ENCODE peak calls at places on chromosomes 16 and 17, in eight cellular contexts. H is HCT116; O is left lung; D is stomach; F is colonic mucosa; E is ovary; V is CD4-positive, alpha-beta T cell; S is fibroblast of lung. Z is an unnamed sample. For H3K9me3, the result is how much of the 10 kb centered on the place peaks cover.

GRCh38 chr16:47143329-47143676 is 442 bp downstream of the NETO2 start:
- DNase-seq in D (peak), H (peak), F (peak), E (peak), S (peak), V (peak), O (peak), Z (peak)

GRCh38 chr17:40344321-40345160 is 20.0 kb downstream of the GJD3 start:
- DNase-seq in F (no peak), E (peak), H (no peak), O (no peak), D (no peak), V (no peak), S (no peak), Z (no peak)

GRCh38 chr16:29844575-29845331 is 18.3 kb downstream of the CDIPT start:
- DNase-seq in H (no peak), S (no peak), E (peak), F (no peak), V (no peak), D (no peak), O (peak), Z (no peak)

GRCh38 chr17:47726796-47727703 is 6.0 kb upstream of the TBX21 start:
- DNase-seq in E (peak), F (no peak), H (no peak), V (no peak), S (no peak), O (no peak), D (no peak), Z (peak)

GRCh38 chr16:50245417-50246298 is 20.7 kb upstream of the ADCY7 start:
- DNase-seq in F (peak), H (peak), O (peak), E (peak), S (peak), D (peak), V (peak), Z (peak)

GRCh38 chr16:83609178-83609577 is 198.6 kb upstream of the HSBP1 start:
- DNase-seq in E (no peak), O (no peak), F (no peak), V (no peak), H (no peak), D (no peak), S (no peak), Z (no peak)

GRCh38 chr17:82819015-82819414 is 20.8 kb downstream of the ZNF750 start:
- DNase-seq in O (no peak), H (no peak), S (no peak), F (no peak), D (no peak), V (no peak), E (no peak), Z (no peak)

GRCh38 chr17:80397686-80398085 is 17.3 kb upstream of the ENDOV start:
- DNase-seq in D (no peak), E (no peak), F (no peak), S (no peak), V (no peak), H (no peak), O (no peak), Z (no peak)

GRCh38 chr16:89367538-89368059 is 122.8 kb downstream of the ANKRD11 start:
- DNase-seq in D (no peak), E (no peak), V (no peak), F (no peak), S (no peak), H (no peak), O (no peak), Z (no peak)

GRCh38 chr17:427891-428290 is 75.3 kb upstream of the RPH3AL start:
- DNase-seq in S (no peak), V (no peak), F (no peak), H (no peak), D (no peak), E (no peak), O (no peak), Z (no peak)

GRCh38 chr17:45914036-45914717 is 19.8 kb downstream of the MAPT start:
- DNase-seq in S (no peak), V (no peak), H (no peak), O (no peak), D (no peak), E (no peak), F (no peak), Z (no peak)

GRCh38 chr16:73912311-73912710 is 384.3 kb upstream of the PSMD7 start:
- DNase-seq in H (no peak), S (no peak), O (no peak), F (no peak), E (no peak), D (no peak), V (no peak), Z (no peak)

GRCh38 chr16:31505483-31505882 is 2.7 kb downstream of the RUSF1 start:
- DNase-seq in S (no peak), H (no peak), D (no peak), V (no peak), O (no peak), F (no peak), E (no peak), Z (no peak)

GRCh38 chr17:7308625-7309433 is 1.4 kb downstream of the EIF5A start:
- DNase-seq in D (peak), H (peak), O (no peak), E (peak), S (peak), V (peak), F (peak), Z (peak)

GRCh38 chr16:65415460-65415859 is 293.6 kb upstream of the CDH11 start:
- DNase-seq in D (no peak), O (no peak), V (no peak), F (no peak), H (no peak), S (peak), E (no peak), Z (no peak)

GRCh38 chr17:66633322-66633965 is 201.5 kb upstream of the CACNG5 start:
- DNase-seq in H (no peak), D (no peak), O (no peak), V (no peak), F (no peak), E (no peak), S (peak), Z (no peak)

GRCh38 chr16:1193143-1193824 is 31.8 kb downstream of the TPSG1 start:
- DNase-seq in F (no peak), O (no peak), S (peak), D (no peak), V (no peak), E (no peak), H (peak), Z (no peak)

GRCh38 chr17:80931421-80932265 is 60.0 kb upstream of the CHMP6 start:
- DNase-seq in S (peak), V (no peak), O (no peak), H (peak), F (no peak), E (peak), D (no peak), Z (peak)

GRCh38 chr17:5580367-5580766 is 3.9 kb downstream of the NLRP1 start:
- DNase-seq in E (no peak), F (no peak), O (no peak), S (peak), H (no peak), V (no peak), D (no peak), Z (no peak)

GRCh38 chr16:67445913-67446907 is 15.3 kb downstream of the HSD11B2 start:
- DNase-seq in F (peak), V (no peak), H (no peak), S (no peak), D (peak), E (peak), O (no peak), Z (peak)

GRCh38 chr16:74666425-74667214 is at the start of gene RFWD3:
- DNase-seq in D (peak), F (peak), O (peak), H (peak), S (peak), V (peak), E (peak), Z (peak)

GRCh38 chr16:56576585-56577299 is 11.9 kb downstream of the MT4 start:
- DNase-seq in E (peak), S (peak), V (peak), H (peak), O (peak), F (peak), D (peak), Z (peak)

GRCh38 chr16:4787627-4788482 is at the start of gene SEPTIN12:
- DNase-seq in F (no peak), H (no peak), V (no peak), O (peak), S (no peak), D (no peak), E (no peak), Z (no peak)

GRCh38 chr17:29581583-29582253 is 7.7 kb downstream of the GIT1 start:
- DNase-seq in H (no peak), S (no peak), D (no peak), E (no peak), F (no peak), V (no peak), O (peak), Z (no peak)

GRCh38 chr16:2150418-2151187 is 2.2 kb downstream of the RAB26 start:
- DNase-seq in H (no peak), V (no peak), E (no peak), O (peak), S (peak), D (peak), F (peak), Z (peak)

GRCh38 chr16:67181346-67181745 is 2.4 kb downstream of the MATCAP1 start:
- DNase-seq in D (no peak), F (no peak), S (peak), V (no peak), H (no peak), E (peak), O (peak), Z (no peak)

GRCh38 chr16:67286441-67287235 is 7.3 kb downstream of the PLEKHG4 start:
- DNase-seq in F (no peak), H (no peak), V (no peak), S (peak), E (peak), D (no peak), O (no peak), Z (no peak)

GRCh38 chr17:40331743-40332641 is 23.0 kb downstream of the RARA start:
- DNase-seq in V (no peak), D (peak), E (peak), H (no peak), F (peak), S (peak), O (peak), Z (no peak)

GRCh38 chr16:87725596-87726235 is 40.1 kb downstream of the KLHDC4 start:
- DNase-seq in E (no peak), H (no peak), S (peak), V (no peak), O (peak), D (no peak), F (no peak), Z (no peak)

DNA sequence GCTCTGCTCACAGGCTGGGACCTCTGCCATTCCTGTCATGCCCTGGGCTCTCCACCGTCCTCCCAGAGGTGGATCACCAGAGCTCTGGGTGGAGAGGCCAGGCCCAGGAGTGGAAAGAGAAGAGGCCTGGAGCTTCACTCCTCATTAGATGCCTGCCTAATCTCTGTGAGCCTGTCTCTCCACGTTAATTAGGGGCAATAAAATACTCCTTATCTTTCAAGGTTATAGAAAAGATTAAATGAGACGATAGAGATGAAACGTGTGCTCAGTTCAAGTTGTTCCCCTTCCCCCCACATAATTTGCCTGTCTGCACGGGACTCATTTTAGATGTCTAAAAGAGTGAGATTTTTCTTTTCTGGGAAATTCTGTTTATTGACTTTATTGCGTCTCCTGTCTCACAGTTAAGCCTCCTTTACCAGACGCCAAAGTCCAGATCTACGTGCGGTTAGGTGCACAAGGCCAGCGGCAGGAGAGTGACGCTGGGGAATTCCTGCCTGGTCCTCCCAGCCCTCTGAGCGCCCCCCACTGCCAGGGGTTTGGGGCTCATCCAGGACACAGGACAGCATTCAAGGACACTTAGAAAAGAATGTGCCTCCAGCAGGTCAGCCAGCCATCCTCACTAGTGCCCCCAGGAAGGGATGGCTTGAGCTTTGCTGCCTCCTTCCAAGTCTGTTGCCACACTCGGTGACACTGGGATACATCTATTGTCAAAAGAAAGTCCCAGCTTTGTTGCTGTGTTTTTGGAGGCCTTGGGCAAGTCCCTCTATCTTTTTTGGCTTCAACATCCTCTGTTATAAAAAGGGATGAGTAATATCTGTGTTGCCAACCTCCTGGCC is 42.3 kb downstream of the TBX4 start:
- DNase-seq in H (no peak), D (no peak), F (peak), V (no peak), S (no peak), O (peak), E (no peak), Z (no peak)
- H3K27ac ChIP-seq in H (peak), D (no peak), F (no peak), V (no peak), S (no peak), O (no peak), E (no peak), Z (no peak)

GRCh38 chr17:27882162-27882840 is 10.9 kb downstream of the LYRM9 start:
- DNase-seq in O (no peak), H (no peak), F (no peak), V (no peak), D (no peak), S (no peak), E (no peak), Z (no peak)
- TF ChIP-seq CTCF in O (no peak), H (no peak), F (no peak), V (no peak), D (no peak), S (no peak), E (no peak), Z (no peak)

GRCh38 chr16:72419638-72420037 is 247.7 kb upstream of the PMFBP1 start:
- DNase-seq in D (no peak), F (no peak), O (no peak), H (no peak), V (no peak), S (no peak), E (no peak), Z (no peak)

GRCh38 chr16:72424776-72425175 is 252.8 kb upstream of the PMFBP1 start:
- DNase-seq in O (no peak), S (peak), D (no peak), V (no peak), E (no peak), F (no peak), H (no peak), Z (no peak)

GRCh38 chr16:72425571-72426341 is 253.8 kb upstream of the PMFBP1 start:
- DNase-seq in E (no peak), H (no peak), F (no peak), O (no peak), S (peak), D (no peak), V (no peak), Z (no peak)

GRCh38 chr16:72426416-72426815 is 254.5 kb upstream of the PMFBP1 start:
- DNase-seq in H (no peak), F (no peak), S (no peak), O (no peak), D (no peak), E (no peak), V (no peak), Z (no peak)

GRCh38 chr16:72422308-72422897 is 250.4 kb upstream of the PMFBP1 start:
- DNase-seq in E (no peak), D (no peak), O (no peak), F (no peak), H (no peak), V (no peak), S (no peak), Z (no peak)
- H3K9me3 ChIP-seq in E (under half), D (under half), O (under half), F (under half), H (under half), V (under half), S (under half), Z (under half)

DNA sequence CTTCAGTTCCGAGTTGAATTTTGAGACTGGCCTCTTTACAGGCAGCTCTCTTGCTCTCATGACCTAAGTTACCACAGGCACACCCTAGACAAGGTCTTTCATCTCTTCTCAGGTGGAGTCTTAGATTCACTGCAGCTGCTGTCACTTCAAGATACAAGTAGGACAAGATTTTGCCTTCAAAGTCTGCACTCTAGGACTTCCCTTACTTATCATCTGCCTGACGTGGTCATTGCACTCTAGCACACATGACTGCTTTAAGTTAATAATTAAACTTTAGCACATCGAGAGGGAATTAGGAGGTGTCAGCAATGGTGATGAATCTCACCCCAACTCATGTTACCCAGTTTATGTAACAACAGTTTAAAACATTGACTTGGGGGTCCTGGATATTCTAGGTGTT is 25.6 kb downstream of the RNF135 start:
- DNase-seq in F (no peak), O (no peak), H (no peak), E (no peak), V (no peak), S (no peak), D (no peak), Z (no peak)
- H3K27ac ChIP-seq in F (peak), O (no peak), H (no peak), E (no peak), V (no peak), S (no peak), D (no peak), Z (no peak)

Z was measured in Peyer's patch.